ENCODE peak calls at places on chromosomes 12 and 14, in eight cellular contexts. Q is neural progenitor cell; X is aorta; A is A673; N is keratinocyte; J is CD8-positive, alpha-beta memory T cell; V is right cardiac atrium; Y is PC-3. P is an unnamed sample.

GRCh38 chr12:79983492-79983891 is 48.6 kb upstream of the PPP1R12A start:
- DNase-seq in Q (no peak), X (no peak), A (peak), N (peak), J (no peak), V (no peak), Y (peak), P (no peak)

GRCh38 chr12:115584156-115584555 is 693.3 kb downstream of the MED13L start:
- DNase-seq in Q (no peak), X (no peak), A (no peak), N (peak), J (no peak), V (no peak), Y (peak), P (no peak)

GRCh38 chr12:65875635-65876034 is 51.4 kb downstream of the HMGA2 start:
- DNase-seq in Q (no peak), X (no peak), A (no peak), N (no peak), J (no peak), V (no peak), Y (no peak), P (no peak)

GRCh38 chr12:58316926-58317325 is 375.6 kb downstream of the ATP23 start:
- DNase-seq in Q (no peak), X (no peak), A (no peak), N (no peak), J (no peak), V (no peak), Y (no peak), P (no peak)

GRCh38 chr14:104392001-104392395 is 187.6 kb upstream of the C14orf180 start:
- DNase-seq in Q (no peak), X (no peak), A (no peak), N (no peak), J (no peak), V (no peak), Y (no peak), P (no peak)

GRCh38 chr14:20219033-20219432 is 4.5 kb upstream of the OR11H6 start:
- DNase-seq in Q (no peak), X (no peak), A (no peak), N (no peak), J (no peak), V (no peak), Y (peak), P (no peak)

GRCh38 chr12:124474709-124475108 is 92.7 kb downstream of the NCOR2 start:
- DNase-seq in Q (no peak), X (no peak), A (no peak), N (no peak), J (no peak), V (peak), Y (no peak), P (peak)

GRCh38 chr14:50425816-50426215 is 29.1 kb upstream of the CDKL1 start:
- DNase-seq in Q (no peak), X (no peak), A (no peak), N (no peak), J (no peak), V (no peak), Y (no peak), P (no peak)

GRCh38 chr12:81759215-81759991 is at the start of gene PPFIA2:
- DNase-seq in Q (peak), X (peak), A (peak), N (no peak), J (no peak), V (peak), Y (no peak), P (no peak)

GRCh38 chr14:55125403-55125802 is 3.6 kb upstream of the LGALS3 start:
- DNase-seq in Q (no peak), X (peak), A (no peak), N (no peak), J (no peak), V (no peak), Y (peak), P (no peak)

GRCh38 chr12:132414634-132415340 is 75.2 kb upstream of the FBRSL1 start:
- DNase-seq in Q (peak), X (peak), A (peak), N (peak), J (peak), V (peak), Y (peak), P (peak)

GRCh38 chr12:22100952-22101748 is 55.1 kb downstream of the CMAS start:
- DNase-seq in Q (peak), X (peak), A (peak), N (peak), J (peak), V (peak), Y (peak), P (peak)

GRCh38 chr12:103679771-103680170 is 92.7 kb downstream of the STAB2 start:
- DNase-seq in Q (no peak), X (no peak), A (no peak), N (no peak), J (no peak), V (no peak), Y (no peak), P (no peak)

GRCh38 chr12:67366530-67367196 is 97.5 kb downstream of the CAND1 start:
- DNase-seq in Q (no peak), X (no peak), A (no peak), N (no peak), J (no peak), V (no peak), Y (peak), P (no peak)

GRCh38 chr14:78848234-78848820 is 678.2 kb downstream of the NRXN3 start:
- DNase-seq in Q (peak), X (no peak), A (peak), N (no peak), J (no peak), V (no peak), Y (peak), P (no peak)

DNA sequence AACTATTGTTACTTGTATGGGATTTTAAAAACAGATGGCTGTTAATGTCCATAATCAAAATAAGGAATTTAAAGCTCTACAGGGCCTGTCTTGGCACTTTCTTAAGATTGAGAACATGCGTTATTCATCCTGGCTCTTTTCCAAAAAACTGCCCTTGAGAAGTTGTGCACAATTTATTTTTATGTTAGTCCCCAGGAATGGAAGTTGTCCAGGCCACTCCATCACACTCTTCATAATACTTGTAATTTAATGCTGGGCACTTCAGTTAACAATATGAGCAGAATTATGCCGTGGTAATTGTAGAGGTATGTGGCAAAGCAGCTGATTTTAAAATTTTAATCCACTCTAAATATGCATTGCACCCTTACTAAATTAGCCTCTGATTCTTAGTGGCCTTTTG is 51.8 kb upstream of the REP15 start:
- DNase-seq in Q (no peak), X (no peak), A (peak), N (no peak), J (no peak), V (no peak), Y (peak), P (no peak)
- H3K27ac ChIP-seq in Q (no peak), X (peak), A (no peak), N (no peak), J (no peak), V (no peak), Y (no peak), P (no peak)

GRCh38 chr14:22887990-22888378 is 5.0 kb downstream of the REM2 start:
- DNase-seq in Q (no peak), X (no peak), A (no peak), N (no peak), J (no peak), V (no peak), Y (no peak), P (no peak)
- H3K4me3 ChIP-seq in Q (peak), X (no peak), A (no peak), N (peak), J (peak), V (no peak), Y (peak), P (no peak)

GRCh38 chr14:74141703-74142102 is 56.9 kb downstream of the LIN52 start:
- DNase-seq in Q (no peak), X (no peak), A (no peak), N (no peak), J (no peak), V (no peak), Y (no peak), P (no peak)
- H3K27ac ChIP-seq in Q (no peak), X (no peak), A (no peak), N (no peak), J (no peak), V (no peak), Y (no peak), P (no peak)

GRCh38 chr12:108129017-108129812 is at the start of gene WSCD2:
- DNase-seq in Q (peak), X (peak), A (peak), N (no peak), J (no peak), V (peak), Y (peak), P (peak)
- H3K4me3 ChIP-seq in Q (peak), X (peak), A (peak), N (peak), J (no peak), V (peak), Y (peak), P (peak)

GRCh38 chr14:105489607-105490317 is 1.3 kb upstream of the TEDC1 start:
- DNase-seq in Q (peak), X (peak), A (peak), N (no peak), J (peak), V (peak), Y (peak), P (peak)

GRCh38 chr14:105488781-105489606 is 2.1 kb upstream of the TEDC1 start:
- DNase-seq in Q (peak), X (peak), A (no peak), N (no peak), J (no peak), V (peak), Y (no peak), P (peak)

GRCh38 chr14:105486974-105487448 is 325 bp downstream of the CRIP1 start:
- DNase-seq in Q (peak), X (peak), A (no peak), N (no peak), J (peak), V (peak), Y (no peak), P (peak)

GRCh38 chr14:105487449-105487985 is 831 bp downstream of the CRIP1 start:
- DNase-seq in Q (peak), X (peak), A (no peak), N (no peak), J (peak), V (peak), Y (no peak), P (no peak)

DNA sequence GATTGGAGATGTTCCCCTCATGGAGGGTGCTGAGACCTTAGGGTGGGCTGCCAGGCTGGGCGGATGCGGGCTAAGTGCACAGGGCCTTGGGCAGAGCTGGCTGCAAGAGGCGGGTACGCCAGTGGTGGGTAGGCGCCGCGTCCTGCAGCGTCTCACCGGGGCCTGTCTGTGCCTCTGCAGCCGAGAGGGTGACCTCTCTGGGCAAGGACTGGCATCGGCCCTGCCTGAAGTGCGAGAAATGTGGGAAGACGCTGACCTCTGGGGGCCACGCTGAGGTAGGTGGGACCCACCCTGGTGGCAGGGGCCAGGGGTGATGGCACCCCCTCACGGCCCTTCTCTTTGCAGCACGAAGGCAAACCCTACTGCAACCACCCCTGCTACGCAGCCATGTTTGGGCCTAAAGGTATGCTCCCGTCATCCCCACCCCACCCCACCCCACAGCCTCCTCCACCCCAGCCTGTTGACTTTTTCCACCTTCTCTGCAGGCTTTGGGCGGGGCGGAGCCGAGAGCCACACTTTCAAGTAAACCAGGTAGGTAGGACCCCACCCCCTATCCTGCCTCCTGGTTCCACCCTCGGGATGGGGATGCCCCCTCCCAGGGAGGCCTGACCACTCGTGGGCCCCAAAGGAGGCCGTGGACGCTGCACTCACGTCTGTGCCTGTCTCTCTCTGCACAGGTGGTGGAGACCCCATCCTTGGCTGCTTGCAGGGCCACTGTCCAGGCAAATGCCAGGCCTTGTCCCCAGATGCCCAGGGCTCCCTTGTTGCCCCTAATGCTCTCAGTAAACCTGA is 1.5 kb downstream of the CRIP1 start:
- DNase-seq in Q (no peak), X (no peak), A (no peak), N (no peak), J (no peak), V (peak), Y (no peak), P (no peak)
- H3K27ac ChIP-seq in Q (no peak), X (peak), A (peak), N (no peak), J (peak), V (peak), Y (no peak), P (peak)

GRCh38 chr12:5944053-5944452 is 1.0 kb downstream of the ANO2 start:
- DNase-seq in Q (no peak), X (no peak), A (no peak), N (no peak), J (no peak), V (no peak), Y (no peak), P (no peak)
- H3K4me3 ChIP-seq in Q (peak), X (no peak), A (no peak), N (no peak), J (no peak), V (no peak), Y (no peak), P (no peak)